ENCODE peak calls at places on chromosome 22, in eight cellular contexts. Q, X, S, D, G, Y, Z and L are unnamed samples.

GRCh38 chr22:22388055-22388454 is 120.5 kb downstream of the ZNF280B start:
- DNase-seq in Q (no peak), X (no peak), S (no peak), D (no peak), G (no peak), Y (no peak), Z (no peak), L (no peak)

GRCh38 chr22:42074846-42075245 is 798 bp downstream of the PHETA2 start:
- DNase-seq in Q (no peak), X (peak; percentile 14), S (no peak), D (no peak), G (no peak), Y (no peak), Z (no peak), L (peak; percentile 34)

GRCh38 chr22:49994361-49995058 is 18.1 kb downstream of the IL17REL start:
- DNase-seq in Q (no peak), X (no peak), S (peak; percentile 54), D (no peak), G (no peak), Y (peak; percentile 24), Z (peak; percentile 15), L (no peak)

GRCh38 chr22:48303360-48303725 is 1524.3 kb downstream of the BRD1 start:
- DNase-seq in Q (no peak), X (no peak), S (no peak), D (no peak), G (no peak), Y (no peak), Z (no peak), L (no peak)

GRCh38 chr22:37804886-37805857 is 2.6 kb upstream of the GCAT start:
- DNase-seq in Q (peak; percentile 85), X (peak; percentile 84), S (peak; percentile 99), D (peak; percentile 67), G (peak; percentile 84), Y (peak; percentile 92), Z (peak; percentile 93), L (peak; percentile 92)

GRCh38 chr22:26170795-26171194 is 1.5 kb downstream of the SEZ6L start:
- DNase-seq in Q (no peak), X (no peak), S (peak; percentile 47), D (no peak), G (peak; percentile 85), Y (no peak), Z (peak; percentile 62), L (no peak)

GRCh38 chr22:36326178-36327161 is 61.3 kb downstream of the MYH9 start:
- DNase-seq in Q (no peak), X (no peak), S (no peak), D (no peak), G (no peak), Y (no peak), Z (no peak), L (no peak)

GRCh38 chr22:42320463-42321416 is 50.3 kb upstream of the TCF20 start:
- DNase-seq in Q (no peak), X (no peak), S (no peak), D (no peak), G (no peak), Y (peak; percentile 51), Z (no peak), L (no peak)

GRCh38 chr22:44809456-44809855 is 57.1 kb downstream of the ARHGAP8 start:
- DNase-seq in Q (no peak), X (no peak), S (no peak), D (no peak), G (no peak), Y (no peak), Z (no peak), L (peak; percentile 74)

GRCh38 chr22:25747245-25747944 is 5.4 kb downstream of the MYO18B start:
- DNase-seq in Q (no peak), X (peak; percentile 88), S (no peak), D (peak; percentile 45), G (no peak), Y (peak; percentile 74), Z (peak; percentile 85), L (no peak)

GRCh38 chr22:48169227-48169626 is 1406.8 kb downstream of the TBC1D22A start:
- DNase-seq in Q (no peak), X (no peak), S (no peak), D (no peak), G (no peak), Y (no peak), Z (no peak), L (no peak)

DNA sequence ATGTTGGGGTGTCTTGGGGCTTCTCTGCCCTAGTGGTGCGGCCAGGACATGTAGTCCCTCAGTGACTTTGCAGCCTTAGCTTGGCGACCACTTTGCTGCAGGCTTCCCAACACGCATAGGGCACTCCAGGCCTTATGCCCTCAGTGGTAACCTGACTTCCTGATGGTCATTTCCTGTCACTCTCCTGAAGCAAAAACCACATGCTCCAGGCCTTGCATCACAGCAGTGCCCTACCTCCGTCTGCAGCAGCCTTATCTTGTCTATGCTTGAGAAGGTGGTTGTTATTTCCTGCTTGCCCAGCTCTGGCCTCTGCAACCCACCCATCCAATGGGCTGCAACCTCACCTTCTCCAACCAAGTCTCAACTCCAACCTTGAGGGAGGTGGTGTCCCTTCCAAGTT is 33.4 kb upstream of the PISD start:
- DNase-seq in Q (no peak), X (no peak), S (no peak), D (no peak), G (no peak), Y (no peak), Z (no peak), L (no peak)
- H3K4me3 ChIP-seq in Q (no peak overlapping the region), X (no peak overlapping the region), S (no peak overlapping the region), D (no peak overlapping the region), G (no peak overlapping the region), Y (no peak overlapping the region), Z (no peak overlapping the region), L (no peak overlapping the region)

DNA sequence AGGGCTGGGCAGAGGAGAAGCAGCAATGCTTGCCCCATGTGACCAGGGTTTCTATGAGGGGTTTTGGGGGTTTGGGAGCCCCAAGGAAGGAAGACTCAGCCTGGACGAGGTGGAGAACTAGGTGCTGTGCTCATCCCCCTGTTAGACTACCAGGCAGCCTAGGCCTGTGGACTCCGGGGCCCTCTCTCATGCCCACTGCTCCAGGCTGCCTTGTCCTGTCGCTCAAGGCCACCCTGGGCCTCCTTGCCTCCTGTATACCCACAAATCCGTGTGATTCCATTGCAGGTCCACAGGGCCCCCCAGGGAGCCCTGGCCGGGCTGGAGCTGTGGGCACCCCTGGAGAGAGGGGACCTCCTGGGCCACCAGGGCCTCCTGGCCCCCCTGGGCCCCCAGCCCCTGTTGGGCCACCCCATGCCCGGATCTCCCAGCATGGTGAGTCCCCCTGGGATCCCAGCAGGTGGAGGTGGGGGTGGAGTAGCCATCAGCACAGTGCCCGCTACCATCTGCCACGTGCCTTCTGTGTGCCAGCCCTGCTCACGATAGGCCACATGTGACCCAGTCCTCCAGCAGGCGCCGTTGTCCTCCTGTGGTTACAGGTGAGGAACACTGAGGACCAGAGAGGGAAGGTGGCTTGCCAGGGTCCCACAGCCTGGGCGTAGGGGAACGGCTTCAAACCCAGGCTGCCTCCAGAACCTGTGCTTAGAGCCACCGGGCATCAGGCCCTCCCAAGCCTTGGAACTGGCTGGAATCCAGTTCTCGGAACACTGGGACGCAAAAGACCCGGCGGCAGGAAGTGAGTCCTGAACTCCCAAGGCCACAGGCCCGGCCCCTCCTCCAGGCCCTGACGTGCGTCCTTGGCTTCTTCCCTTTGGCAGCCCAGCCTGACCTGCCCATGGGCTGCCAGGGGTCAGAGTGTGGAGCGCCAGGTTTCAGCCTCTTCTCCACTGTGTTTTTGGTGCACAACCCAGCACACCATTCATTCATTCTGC is 26.6 kb downstream of the EMID1 start:
- DNase-seq in Q (no peak), X (peak; percentile 36), S (peak; percentile 72), D (no peak), G (no peak), Y (peak; percentile 50), Z (peak; percentile 20), L (peak; percentile 88)
- TF ChIP-seq POLR2AphosphoS5 in Q (peak; percentile 32), X (no peak), S (peak; percentile 75), D (no peak), G (no peak), Y (no peak), Z (no peak), L (peak; percentile 92)

GRCh38 chr22:33923033-33923432 is 2.8 kb upstream of the LARGE1 start:
- DNase-seq in Q (no peak), X (no peak), S (no peak), D (no peak), G (no peak), Y (no peak), Z (no peak), L (no peak)
- H3K4me3 ChIP-seq in Q (peak overlapping the region; percentile 53), X (no peak overlapping the region), S (no peak overlapping the region), D (no peak overlapping the region), G (peak overlapping the region; percentile 92), Y (peak overlapping the region; percentile 90), Z (peak overlapping the region; percentile 82), L (peak overlapping the region; percentile 85)

GRCh38 chr22:39152511-39153219 is at the start of gene CBX7:
- DNase-seq in Q (peak; percentile 93), X (peak; percentile 79), S (peak; percentile 99), D (peak; percentile 74), G (peak; percentile 86), Y (peak; percentile 97), Z (peak; percentile 94), L (peak; percentile 99)
- TF ChIP-seq POLR2AphosphoS5 in Q (peak; percentile 92), X (no peak), S (peak; percentile 80), D (peak; percentile 57), G (peak; percentile 75), Y (peak; percentile 87), Z (no peak), L (peak; percentile 94)

GRCh38 chr22:27459955-27460354 is 341.6 kb downstream of the MN1 start:
- DNase-seq in Q (no peak), X (no peak), S (no peak), D (no peak), G (no peak), Y (no peak), Z (no peak), L (no peak)

GRCh38 chr22:27463121-27463520 is 338.4 kb downstream of the MN1 start:
- DNase-seq in Q (no peak), X (no peak), S (no peak), D (no peak), G (no peak), Y (no peak), Z (no peak), L (no peak)

GRCh38 chr22:27462190-27462589 is 339.4 kb downstream of the MN1 start:
- DNase-seq in Q (no peak), X (no peak), S (no peak), D (no peak), G (no peak), Y (no peak), Z (peak; percentile 31), L (no peak)

GRCh38 chr22:27461470-27461869 is 340.1 kb downstream of the MN1 start:
- DNase-seq in Q (no peak), X (no peak), S (no peak), D (no peak), G (peak; percentile 88), Y (no peak), Z (no peak), L (no peak)

GRCh38 chr22:27460596-27461347 is 340.8 kb downstream of the MN1 start:
- DNase-seq in Q (no peak), X (no peak), S (no peak), D (no peak), G (peak; percentile 19), Y (no peak), Z (no peak), L (no peak)
- H3K4me3 ChIP-seq in Q (no peak overlapping the region), X (no peak overlapping the region), S (no peak overlapping the region), D (no peak overlapping the region), G (no peak overlapping the region), Y (no peak overlapping the region), Z (no peak overlapping the region), L (no peak overlapping the region)

DNA sequence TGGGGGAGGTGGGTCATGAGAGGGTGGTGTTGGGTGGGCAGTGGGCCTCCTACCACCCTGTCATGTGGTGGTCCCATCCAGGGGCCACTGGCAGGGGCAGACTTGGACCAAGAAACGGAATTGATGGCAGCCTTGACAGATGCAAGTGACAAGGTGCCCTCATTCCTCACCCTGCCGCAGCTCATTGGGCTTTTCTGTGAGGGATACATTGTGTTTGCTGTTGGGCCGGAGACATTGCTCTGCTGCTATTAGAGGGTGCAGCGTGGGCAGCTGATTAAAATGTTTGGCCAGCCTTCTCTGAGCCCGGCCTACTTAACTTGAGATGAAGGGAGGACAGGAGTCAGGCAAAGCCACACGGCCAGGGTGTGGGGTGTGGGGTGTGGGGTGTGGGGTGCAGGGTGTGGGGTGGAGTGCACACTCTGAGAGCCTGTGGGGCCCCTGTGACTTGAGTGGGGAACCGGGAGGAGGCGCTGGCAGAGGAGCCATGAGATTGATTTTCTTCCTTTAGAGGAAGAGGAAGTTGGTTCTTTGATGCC is 351.5 kb downstream of the TBC1D22A start:
- DNase-seq in Q (no peak), X (no peak), S (no peak), D (no peak), G (no peak), Y (no peak), Z (no peak), L (no peak)
- TF ChIP-seq POLR2AphosphoS5 in Q (no peak), X (no peak), S (no peak), D (no peak), G (no peak), Y (no peak), Z (no peak), L (no peak)